ENCODE peak calls at places on chromosomes 5 and 9, in five cellular contexts. I is transverse colon, G is esophagus squamous epithelium, F is brain microvascular endothelial cell, C is suprapubic skin. J is an unnamed sample. For H3K36me3, the result is how much of the 10 kb centered on the place peaks cover.

GRCh38 chr5:135317286-135317685 is 81.7 kb downstream of the MACROH2A1 start:
- DNase-seq in I (no peak), G (no peak), F (no peak), C (no peak), J (no peak)

GRCh38 chr5:126597156-126597555 is 2.1 kb upstream of the ALDH7A1 start:
- DNase-seq in I (no peak), G (no peak), F (peak), C (no peak), J (no peak)

GRCh38 chr5:171442287-171443042 is 23.0 kb downstream of the FGF18 start:
- DNase-seq in I (no peak), G (no peak), F (peak), C (no peak), J (no peak)

GRCh38 chr9:126794441-126794840 is 10.4 kb upstream of the ZBTB43 start:
- DNase-seq in I (no peak), G (no peak), F (no peak), C (no peak), J (no peak)

GRCh38 chr9:27212621-27213020 is 84.3 kb downstream of the EQTN start:
- DNase-seq in I (no peak), G (no peak), F (no peak), C (no peak), J (no peak)

GRCh38 chr9:3920586-3921582 is 379.0 kb downstream of the GLIS3 start:
- DNase-seq in I (no peak), G (no peak), F (no peak), C (no peak), J (no peak)

GRCh38 chr9:105093685-105094084 is 150.8 kb upstream of the SLC44A1 start:
- DNase-seq in I (no peak), G (no peak), F (no peak), C (no peak), J (no peak)

GRCh38 chr5:54362434-54362833 is 52.1 kb upstream of the ARL15 start:
- DNase-seq in I (no peak), G (no peak), F (no peak), C (no peak), J (no peak)

GRCh38 chr9:127785933-127786772 is at the start of gene CDK9:
- DNase-seq in I (peak), G (peak), F (peak), C (peak), J (peak)

GRCh38 chr5:173853370-173854131 is 34.6 kb upstream of the CPEB4 start:
- DNase-seq in I (no peak), G (no peak), F (no peak), C (no peak), J (no peak)

GRCh38 chr5:107814183-107814582 is 143.4 kb upstream of the EFNA5 start:
- DNase-seq in I (no peak), G (no peak), F (no peak), C (no peak), J (no peak)

GRCh38 chr9:652896-653295 is 188.6 kb upstream of the DMRT1 start:
- DNase-seq in I (peak), G (no peak), F (no peak), C (no peak), J (no peak)

GRCh38 chr5:1817261-1818043 is 16.2 kb downstream of the NDUFS6 start:
- DNase-seq in I (no peak), G (no peak), F (no peak), C (peak), J (no peak)

GRCh38 chr5:16891043-16891442 is 45.0 kb downstream of the MYO10 start:
- DNase-seq in I (no peak), G (no peak), F (no peak), C (no peak), J (no peak)

GRCh38 chr9:135857371-135857786 is 50.0 kb downstream of the CAMSAP1 start:
- DNase-seq in I (no peak), G (no peak), F (peak), C (no peak), J (no peak)

GRCh38 chr5:97501286-97501964 is 318.4 kb upstream of the RIOK2 start:
- DNase-seq in I (no peak), G (no peak), F (no peak), C (no peak), J (no peak)

GRCh38 chr9:93061791-93062299 is 3.3 kb downstream of the SUSD3 start:
- DNase-seq in I (peak), G (no peak), F (no peak), C (no peak), J (peak)

GRCh38 chr9:109416135-109416706 is 81.9 kb downstream of the PTPN3 start:
- DNase-seq in I (no peak), G (no peak), F (no peak), C (no peak), J (peak)

GRCh38 chr9:22813520-22813919 is 366.9 kb downstream of the DMRTA1 start:
- DNase-seq in I (no peak), G (no peak), F (no peak), C (no peak), J (no peak)

GRCh38 chr5:15383469-15383868 is 116.5 kb upstream of the FBXL7 start:
- DNase-seq in I (no peak), G (no peak), F (peak), C (no peak), J (no peak)

GRCh38 chr9:104279535-104280215 is 185.6 kb downstream of the SMC2 start:
- DNase-seq in I (no peak), G (no peak), F (no peak), C (no peak), J (no peak)

GRCh38 chr5:133229931-133230664 is 178.3 kb downstream of the HSPA4 start:
- DNase-seq in I (no peak), G (no peak), F (no peak), C (no peak), J (no peak)

GRCh38 chr5:114174837-114175236 is 187.0 kb upstream of the KCNN2 start:
- DNase-seq in I (no peak), G (no peak), F (no peak), C (no peak), J (no peak)

GRCh38 chr9:76810377-76810957 is 46.2 kb downstream of the PCA3 start:
- DNase-seq in I (peak), G (no peak), F (peak), C (no peak), J (peak)

GRCh38 chr5:137563646-137564474 is 64.7 kb upstream of the SPOCK1 start:
- DNase-seq in I (no peak), G (no peak), F (peak), C (no peak), J (no peak)

GRCh38 chr5:4411664-4412063 is 728.5 kb upstream of the ADAMTS16 start:
- DNase-seq in I (no peak), G (no peak), F (no peak), C (no peak), J (no peak)

GRCh38 chr5:180314106-180314505 is 22.2 kb upstream of the MAPK9 start:
- DNase-seq in I (no peak), G (no peak), F (no peak), C (no peak), J (no peak)

GRCh38 chr5:132466453-132467291 is 23.9 kb downstream of the IRF1 start:
- DNase-seq in I (peak), G (no peak), F (peak), C (peak), J (peak)

GRCh38 chr5:43208658-43209057 is 16.6 kb downstream of the NIM1K start:
- DNase-seq in I (peak), G (no peak), F (no peak), C (no peak), J (no peak)
- H3K4me3 ChIP-seq in I (no peak), G (no peak), F (no peak), C (no peak), J (no peak)

GRCh38 chr5:109826-110225 is 17.9 kb downstream of the PLEKHG4B start:
- DNase-seq in I (no peak), G (no peak), F (no peak), C (no peak), J (no peak)
- H3K36me3 ChIP-seq in I (under half), G (under half), F (under half), C (under half), J (under half)

DNA sequence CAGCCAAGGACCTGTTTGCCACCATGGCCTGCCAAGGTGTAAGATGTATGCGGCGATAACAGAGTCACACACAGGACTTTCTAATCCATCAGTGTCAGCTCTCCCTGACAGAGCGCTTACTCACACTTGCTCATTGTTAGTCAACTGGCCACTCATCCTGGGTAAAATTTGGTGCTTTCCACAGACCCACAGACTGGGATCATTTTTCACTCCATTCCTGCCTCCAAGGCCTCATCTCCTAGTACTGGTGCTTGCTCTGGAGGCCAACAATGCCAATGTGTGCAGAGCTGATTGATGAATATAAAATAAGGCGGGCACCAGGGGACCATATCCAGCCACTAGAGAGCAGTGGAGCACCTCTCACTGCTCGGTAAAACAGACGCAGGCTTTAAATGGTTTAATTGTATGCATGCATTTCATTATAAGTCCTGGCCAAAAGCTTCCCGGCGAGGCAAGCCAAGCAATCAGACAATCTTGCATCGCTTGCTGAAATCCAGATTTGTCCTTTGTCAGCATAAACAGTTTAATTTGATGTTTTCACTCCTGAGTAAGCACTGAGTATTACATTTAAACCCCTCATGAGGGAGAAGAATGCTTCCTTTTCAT is 22.3 kb downstream of the PSMB7 start:
- DNase-seq in I (no peak), G (no peak), F (peak), C (no peak), J (no peak)
- TF ChIP-seq CTCF in I (no peak), G (peak), F (peak), C (peak), J (peak)

GRCh38 chr9:95766906-95767305 is 108.6 kb upstream of the ERCC6L2 start:
- DNase-seq in I (no peak), G (no peak), F (no peak), C (no peak), J (no peak)

GRCh38 chr9:95763983-95764382 is 111.5 kb upstream of the ERCC6L2 start:
- DNase-seq in I (no peak), G (no peak), F (no peak), C (no peak), J (no peak)

GRCh38 chr9:95763006-95763405 is 112.5 kb upstream of the ERCC6L2 start:
- DNase-seq in I (no peak), G (no peak), F (no peak), C (no peak), J (no peak)

GRCh38 chr9:95764490-95764889 is 111.0 kb upstream of the ERCC6L2 start:
- DNase-seq in I (no peak), G (no peak), F (no peak), C (no peak), J (no peak)

DNA sequence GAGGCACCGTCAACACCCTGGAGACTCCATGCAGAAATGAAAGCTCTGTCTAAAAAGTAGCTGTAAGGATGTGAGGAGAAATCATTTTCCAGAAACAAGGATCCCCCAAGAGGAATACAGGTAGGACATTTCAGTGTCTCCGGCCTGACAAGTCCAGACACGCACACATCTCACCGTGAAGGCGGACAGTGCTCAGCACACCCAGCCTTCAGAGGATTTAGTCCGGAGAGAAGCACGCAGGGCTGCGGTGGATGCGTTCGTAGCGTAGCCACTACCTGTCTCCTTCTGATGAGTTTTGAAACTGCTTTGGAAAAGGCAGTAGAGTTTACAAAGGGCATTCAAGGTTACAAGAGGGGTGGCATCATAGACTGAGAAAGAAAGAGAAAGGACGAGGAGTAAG is 110.6 kb upstream of the ERCC6L2 start:
- DNase-seq in I (no peak), G (no peak), F (no peak), C (no peak), J (no peak)
- H3K4me3 ChIP-seq in I (no peak), G (no peak), F (no peak), C (no peak), J (no peak)

GRCh38 chr5:151184316-151185042 is 26.9 kb upstream of the ANXA6 start:
- DNase-seq in I (no peak), G (no peak), F (no peak), C (no peak), J (no peak)
- H3K36me3 ChIP-seq in I (under half), G (under half), F (under half), C (under half), J (under half)